ENCODE peak calls at places on chromosomes 13 and 19, in six cellular contexts. K is WTC11, I is HepG2, A is HCT116, Q is K562, Y is H1. F is an unnamed sample.

GRCh38 chr13:52070929-52071523 is 46.5 kb downstream of the UTP14C start:
- DNase-seq in K (no peak), I (peak; percentile 54), A (no peak), Q (peak; percentile 61), Y (no peak), F (no peak)

GRCh38 chr19:38616265-38616664 is 1.5 kb downstream of the MAP4K1 start:
- DNase-seq in K (no peak), I (no peak), A (no peak), Q (no peak), Y (no peak), F (peak; percentile 7)

GRCh38 chr19:5254543-5254942 is 86.1 kb downstream of the PTPRS start:
- DNase-seq in K (no peak), I (no peak), A (no peak), Q (no peak), Y (no peak), F (no peak)

GRCh38 chr19:5696196-5697021 is 6.3 kb downstream of the RPL36 start:
- DNase-seq in K (no peak), I (no peak), A (no peak), Q (no peak), Y (no peak), F (no peak)

GRCh38 chr19:16779539-16780163 is 49.5 kb upstream of the SIN3B start:
- DNase-seq in K (no peak), I (no peak), A (no peak), Q (no peak), Y (no peak), F (no peak)

GRCh38 chr19:2848625-2849024 is 7.3 kb downstream of the ZNF555 start:
- DNase-seq in K (no peak), I (no peak), A (no peak), Q (no peak), Y (no peak), F (no peak)

GRCh38 chr19:58440556-58440955 is 603 bp upstream of the ZNF132 start:
- DNase-seq in K (no peak), I (no peak), A (no peak), Q (no peak), Y (no peak), F (no peak)

GRCh38 chr19:4338441-4339350 is at the start of gene STAP2:
- DNase-seq in K (peak; percentile 52), I (peak; percentile 44), A (no peak), Q (no peak), Y (no peak), F (no peak)

GRCh38 chr13:20780318-20780717 is 6.6 kb upstream of the EEF1AKMT1 start:
- DNase-seq in K (no peak), I (no peak), A (no peak), Q (no peak), Y (no peak), F (no peak)

GRCh38 chr19:29760752-29761502 is 45.9 kb upstream of the C19orf12 start:
- DNase-seq in K (no peak), I (no peak), A (no peak), Q (no peak), Y (no peak), F (no peak)

GRCh38 chr19:48906324-48906723 is 6.2 kb downstream of the NUCB1 start:
- DNase-seq in K (no peak), I (no peak), A (no peak), Q (no peak), Y (no peak), F (no peak)

GRCh38 chr19:39413903-39414608 is 1.6 kb downstream of the PLEKHG2 start:
- DNase-seq in K (no peak), I (peak; percentile 32), A (no peak), Q (peak; percentile 52), Y (no peak), F (no peak)

GRCh38 chr19:13089139-13089856 is 13.4 kb downstream of the LYL1 start:
- DNase-seq in K (peak; percentile 76), I (peak; percentile 30), A (no peak), Q (peak; percentile 64), Y (no peak), F (no peak)

GRCh38 chr19:10724573-10725071 is 6.7 kb downstream of the DNM2 start:
- DNase-seq in K (no peak), I (no peak), A (no peak), Q (no peak), Y (no peak), F (no peak)

GRCh38 chr19:39078436-39079200 is 5.5 kb upstream of the ACP7 start:
- DNase-seq in K (no peak), I (peak; percentile 30), A (peak; percentile 98), Q (no peak), Y (no peak), F (no peak)

GRCh38 chr13:114087430-114087829 is 45.0 kb downstream of the RASA3 start:
- DNase-seq in K (peak; percentile 9), I (no peak), A (no peak), Q (no peak), Y (no peak), F (no peak)

GRCh38 chr13:100131863-100132574 is 43.1 kb downstream of the PCCA start:
- DNase-seq in K (no peak), I (peak; percentile 32), A (peak; percentile 45), Q (peak; percentile 45), Y (no peak), F (no peak)

GRCh38 chr19:2728783-2729387 is 7.7 kb upstream of the DIRAS1 start:
- DNase-seq in K (no peak), I (no peak), A (no peak), Q (no peak), Y (no peak), F (no peak)

GRCh38 chr13:73000027-73000674 is 58.7 kb upstream of the KLF5 start:
- DNase-seq in K (no peak), I (no peak), A (peak; percentile 26), Q (no peak), Y (no peak), F (peak; percentile 21)

GRCh38 chr13:39910833-39911232 is 255.4 kb downstream of the COG6 start:
- DNase-seq in K (no peak), I (no peak), A (no peak), Q (no peak), Y (no peak), F (no peak)

GRCh38 chr13:44317752-44318550 is 55.7 kb upstream of the SERP2 start:
- DNase-seq in K (no peak), I (no peak), A (no peak), Q (no peak), Y (no peak), F (no peak)

GRCh38 chr13:110329798-110330461 is 22.8 kb downstream of the COL4A2 start:
- DNase-seq in K (no peak), I (no peak), A (no peak), Q (no peak), Y (no peak), F (no peak)

GRCh38 chr13:21225082-21225481 is 48.6 kb downstream of the MRPL57 start:
- DNase-seq in K (no peak), I (peak; percentile 45), A (no peak), Q (no peak), Y (no peak), F (no peak)

GRCh38 chr13:37068962-37069361 is 9.5 kb upstream of the SUPT20H start:
- DNase-seq in K (no peak), I (no peak), A (peak; percentile 0), Q (no peak), Y (no peak), F (no peak)

GRCh38 chr19:8577247-8577646 is at the start of gene MYO1F:
- DNase-seq in K (no peak), I (no peak), A (no peak), Q (peak; percentile 45), Y (no peak), F (no peak)

GRCh38 chr19:40506099-40506498 is 39.3 kb downstream of the SPTBN4 start:
- DNase-seq in K (no peak), I (no peak), A (no peak), Q (no peak), Y (no peak), F (no peak)

GRCh38 chr13:102940143-102940542 is 94.3 kb downstream of the ERCC5 start:
- DNase-seq in K (peak; percentile 51), I (no peak), A (no peak), Q (no peak), Y (peak; percentile 19), F (no peak)
- TF ChIP-seq ATF3 in K (no peak), I (no peak), A (no peak), Q (no peak), Y (no peak), F (no peak)

DNA sequence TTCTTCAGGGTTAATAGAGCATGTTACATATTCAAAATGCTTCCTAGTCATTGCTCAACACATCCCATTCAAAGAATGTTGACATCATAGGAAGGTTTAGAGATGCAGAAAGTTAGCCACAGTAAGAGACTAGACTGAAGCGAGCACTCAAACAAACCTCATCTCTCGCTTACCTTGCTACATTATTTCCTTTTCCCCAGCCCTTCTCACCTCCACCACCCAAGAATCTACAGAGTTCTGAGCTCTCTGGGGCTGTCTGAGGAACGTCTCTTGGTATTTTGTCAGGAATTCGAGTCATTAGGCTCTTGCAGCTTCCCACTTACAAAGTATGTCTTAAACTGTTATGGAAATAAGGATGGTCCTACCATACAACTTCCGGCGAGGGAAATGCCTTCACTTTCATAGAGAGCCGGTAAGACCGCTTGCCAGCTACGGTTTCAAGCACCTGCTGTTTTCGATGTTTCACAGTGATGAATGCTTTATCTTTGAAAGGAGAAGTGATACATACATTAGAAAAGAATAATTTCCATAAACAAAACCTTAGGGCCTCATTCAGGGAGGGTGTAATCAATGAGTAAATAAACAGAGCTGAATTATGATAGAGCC is 65.1 kb downstream of the FLT1 start:
- DNase-seq in K (peak; percentile 47), I (no peak), A (no peak), Q (no peak), Y (peak; percentile 76), F (peak; percentile 84)
- TF ChIP-seq ATF3 in K (no peak), I (no peak), A (no peak), Q (no peak), Y (no peak), F (no peak)

GRCh38 chr13:70758932-70759331 is 650.7 kb upstream of the KLHL1 start:
- DNase-seq in K (no peak), I (no peak), A (no peak), Q (no peak), Y (no peak), F (no peak)

GRCh38 chr13:70756088-70756487 is 647.8 kb upstream of the KLHL1 start:
- DNase-seq in K (no peak), I (no peak), A (no peak), Q (no peak), Y (no peak), F (no peak)

DNA sequence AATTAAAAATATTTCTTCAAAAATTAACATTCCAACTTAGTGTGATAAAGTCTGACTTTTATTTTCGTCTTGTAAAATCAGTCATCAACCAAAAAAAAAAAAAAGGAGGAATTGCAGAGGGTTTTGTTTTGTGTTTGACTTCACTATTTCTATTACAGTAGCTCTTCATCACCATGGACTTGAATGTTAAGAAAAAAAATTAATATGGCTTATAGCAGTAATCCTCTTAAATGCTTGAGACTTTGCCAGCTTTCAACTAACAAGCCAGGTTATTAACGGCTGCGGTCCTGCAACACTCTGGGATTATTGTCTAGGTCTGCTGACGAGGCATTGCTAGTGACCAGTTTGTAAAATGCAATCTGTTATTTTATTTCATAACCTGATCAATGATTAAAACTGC is 647.2 kb upstream of the KLHL1 start:
- DNase-seq in K (no peak), I (no peak), A (no peak), Q (no peak), Y (no peak), F (no peak)
- TF ChIP-seq ATF3 in K (no peak), I (no peak), A (no peak), Q (no peak), Y (no peak), F (no peak)

DNA sequence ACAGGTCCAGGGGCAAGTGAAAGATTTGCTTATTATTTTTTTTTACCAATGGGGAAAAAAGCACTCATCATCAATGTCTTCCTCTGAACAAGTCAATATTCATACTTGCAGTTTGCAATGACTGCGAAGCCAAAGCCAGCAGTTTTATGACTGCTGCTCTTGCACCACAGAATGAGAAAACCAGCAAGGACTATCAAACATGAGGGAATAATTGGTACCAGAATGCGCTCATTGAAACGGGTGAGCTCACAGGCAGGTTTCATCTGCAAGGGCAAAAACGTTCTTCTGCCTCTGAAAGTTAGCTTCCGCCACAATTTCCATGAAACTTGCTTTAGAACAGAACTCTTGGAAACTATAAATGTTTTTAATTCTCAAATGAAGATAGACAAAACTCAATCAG is 5.5 kb downstream of the DLEU7 start:
- DNase-seq in K (no peak), I (no peak), A (no peak), Q (no peak), Y (no peak), F (no peak)
- TF ChIP-seq ATF3 in K (no peak), I (no peak), A (no peak), Q (no peak), Y (no peak), F (no peak)

F was measured in GM12878.